ENCODE peak calls at places on chromosomes 11 and 22, in five cellular contexts. One of them, this sample, is unnamed.

GRCh38 chr11:73480677-73481076 is 104.5 kb downstream of the RELT start:
- DNase-seq in fibroblast of lung: peak; percentile 52
- DNase-seq in HT1080: no peak
- DNase-seq in NCI-H226: peak; percentile 25
- DNase-seq in sciatic nerve: no peak
- DNase-seq in this sample: no peak

GRCh38 chr11:15539645-15540044 is 424.9 kb downstream of the INSC start:
- DNase-seq in HT1080: no peak
- DNase-seq in NCI-H226: no peak
- DNase-seq in sciatic nerve: no peak
- DNase-seq in fibroblast of lung: no peak
- DNase-seq in this sample: no peak

GRCh38 chr11:113241190-113242051 is 73.0 kb upstream of the TTC12 start:
- DNase-seq in NCI-H226: no peak
- DNase-seq in HT1080: peak; percentile 91
- DNase-seq in sciatic nerve: no peak
- DNase-seq in fibroblast of lung: peak; percentile 61
- DNase-seq in this sample: no peak

GRCh38 chr11:15006139-15006759 is 34.1 kb upstream of the CALCA start:
- DNase-seq in HT1080: peak; percentile 54
- DNase-seq in fibroblast of lung: peak; percentile 52
- DNase-seq in sciatic nerve: no peak
- DNase-seq in NCI-H226: peak; percentile 14
- DNase-seq in this sample: no peak

GRCh38 chr11:117606211-117606610 is 190.8 kb downstream of the DSCAML1 start:
- DNase-seq in sciatic nerve: peak; percentile 3
- DNase-seq in HT1080: no peak
- DNase-seq in fibroblast of lung: no peak
- DNase-seq in NCI-H226: no peak
- DNase-seq in this sample: no peak

GRCh38 chr22:22721681-22722309 is 77.4 kb downstream of the GGTLC2 start:
- DNase-seq in sciatic nerve: no peak
- DNase-seq in HT1080: peak; percentile 32
- DNase-seq in fibroblast of lung: peak; percentile 84
- DNase-seq in NCI-H226: peak; percentile 50
- DNase-seq in this sample: no peak

GRCh38 chr11:118002010-118002540 is 15.9 kb downstream of the IL10RA start:
- DNase-seq in HT1080: no peak
- DNase-seq in fibroblast of lung: no peak
- DNase-seq in NCI-H226: no peak
- DNase-seq in sciatic nerve: no peak
- DNase-seq in this sample: peak; percentile 26

GRCh38 chr11:69280994-69281393 is 13.0 kb upstream of the MYEOV start:
- DNase-seq in fibroblast of lung: peak; percentile 69
- DNase-seq in NCI-H226: peak; percentile 96
- DNase-seq in sciatic nerve: no peak
- DNase-seq in HT1080: peak; percentile 77
- DNase-seq in this sample: peak; percentile 71

GRCh38 chr11:119421941-119422504 is 949 bp downstream of the THY1 start:
- DNase-seq in HT1080: no peak
- DNase-seq in fibroblast of lung: peak; percentile 42
- DNase-seq in NCI-H226: no peak
- DNase-seq in sciatic nerve: no peak
- DNase-seq in this sample: no peak

GRCh38 chr11:64284962-64285884 is at the start of gene GPR137:
- DNase-seq in NCI-H226: peak; percentile 85
- DNase-seq in fibroblast of lung: peak; percentile 63
- DNase-seq in sciatic nerve: peak; percentile 93
- DNase-seq in HT1080: peak; percentile 69
- DNase-seq in this sample: peak; percentile 92

GRCh38 chr11:110376711-110377324 is 52.9 kb upstream of the FDX1 start:
- DNase-seq in sciatic nerve: peak; percentile 81
- DNase-seq in NCI-H226: peak; percentile 87
- DNase-seq in HT1080: peak; percentile 79
- DNase-seq in fibroblast of lung: peak; percentile 88
- DNase-seq in this sample: no peak

GRCh38 chr11:81000334-81001100 is 1559.7 kb upstream of the TENM4 start:
- DNase-seq in NCI-H226: peak; percentile 52
- DNase-seq in HT1080: no peak
- DNase-seq in fibroblast of lung: no peak
- DNase-seq in sciatic nerve: no peak
- DNase-seq in this sample: no peak

GRCh38 chr11:71310184-71310583 is 57.8 kb upstream of the SHANK2 start:
- DNase-seq in fibroblast of lung: no peak
- DNase-seq in NCI-H226: no peak
- DNase-seq in HT1080: no peak
- DNase-seq in sciatic nerve: no peak
- DNase-seq in this sample: no peak

GRCh38 chr11:120828847-120829246 is 195.1 kb upstream of the TBCEL start:
- DNase-seq in NCI-H226: no peak
- DNase-seq in fibroblast of lung: no peak
- DNase-seq in sciatic nerve: no peak
- DNase-seq in HT1080: no peak
- DNase-seq in this sample: no peak

GRCh38 chr11:86172894-86173293 is 71.7 kb upstream of the EED start:
- DNase-seq in HT1080: peak; percentile 34
- DNase-seq in NCI-H226: peak; percentile 48
- DNase-seq in fibroblast of lung: no peak
- DNase-seq in sciatic nerve: no peak
- DNase-seq in this sample: no peak

GRCh38 chr22:45010532-45010900 is 711 bp upstream of the PHF21B start:
- DNase-seq in HT1080: peak; percentile 17
- DNase-seq in sciatic nerve: no peak
- DNase-seq in NCI-H226: no peak
- DNase-seq in fibroblast of lung: no peak
- DNase-seq in this sample: no peak

GRCh38 chr11:17822021-17822781 is 87.6 kb downstream of the KCNC1 start:
- DNase-seq in HT1080: peak; percentile 13
- DNase-seq in sciatic nerve: no peak
- DNase-seq in fibroblast of lung: peak; percentile 90
- DNase-seq in NCI-H226: no peak
- DNase-seq in this sample: no peak

GRCh38 chr22:50627452-50627913 is 469 bp downstream of the ARSA start:
- DNase-seq in NCI-H226: no peak
- DNase-seq in sciatic nerve: no peak
- DNase-seq in HT1080: no peak
- DNase-seq in fibroblast of lung: no peak
- DNase-seq in this sample: peak; percentile 79

GRCh38 chr22:17549655-17550054 is 13.6 kb upstream of the SLC25A18 start:
- DNase-seq in fibroblast of lung: no peak
- DNase-seq in sciatic nerve: no peak
- DNase-seq in NCI-H226: no peak
- DNase-seq in HT1080: no peak
- DNase-seq in this sample: no peak

GRCh38 chr11:93589347-93589746 is 46.2 kb upstream of the SMCO4 start:
- DNase-seq in HT1080: no peak
- DNase-seq in sciatic nerve: no peak
- DNase-seq in NCI-H226: no peak
- DNase-seq in fibroblast of lung: no peak
- DNase-seq in this sample: no peak

GRCh38 chr11:121478895-121479281 is 26.1 kb upstream of the SORL1-AS1 start:
- DNase-seq in HT1080: no peak
- DNase-seq in sciatic nerve: no peak
- DNase-seq in NCI-H226: no peak
- DNase-seq in fibroblast of lung: no peak
- DNase-seq in this sample: no peak

GRCh38 chr11:100942016-100942415 is 187.6 kb downstream of the PGR start:
- DNase-seq in sciatic nerve: no peak
- DNase-seq in HT1080: no peak
- DNase-seq in NCI-H226: no peak
- DNase-seq in fibroblast of lung: peak; percentile 64
- DNase-seq in this sample: no peak

GRCh38 chr11:1554981-1555712 is 16.9 kb downstream of the DUSP8 start:
- DNase-seq in HT1080: no peak
- DNase-seq in fibroblast of lung: no peak
- DNase-seq in NCI-H226: no peak
- DNase-seq in sciatic nerve: no peak
- DNase-seq in this sample: peak; percentile 57

GRCh38 chr11:1151366-1152315 is 6.1 kb upstream of the MUC5AC start:
- DNase-seq in sciatic nerve: no peak
- DNase-seq in fibroblast of lung: no peak
- DNase-seq in NCI-H226: no peak
- DNase-seq in HT1080: no peak
- DNase-seq in this sample: no peak

GRCh38 chr11:123056835-123057491 is 5.0 kb downstream of the HSPA8 start:
- DNase-seq in NCI-H226: no peak
- DNase-seq in fibroblast of lung: no peak
- DNase-seq in HT1080: no peak
- DNase-seq in sciatic nerve: no peak
- DNase-seq in this sample: no peak

GRCh38 chr11:119236891-119237290 is 30.8 kb downstream of the CBL start:
- DNase-seq in fibroblast of lung: peak; percentile 44
- DNase-seq in sciatic nerve: no peak
- DNase-seq in HT1080: no peak
- DNase-seq in NCI-H226: peak; percentile 77
- DNase-seq in this sample: no peak

GRCh38 chr22:18970180-18970947 is 34.3 kb upstream of the PRODH start:
- DNase-seq in fibroblast of lung: no peak
- DNase-seq in NCI-H226: peak; percentile 10
- DNase-seq in sciatic nerve: no peak
- DNase-seq in HT1080: no peak
- DNase-seq in this sample: no peak

GRCh38 chr22:17400305-17400704 is 31.0 kb downstream of the CECR2 start:
- DNase-seq in sciatic nerve: no peak
- DNase-seq in fibroblast of lung: no peak
- DNase-seq in NCI-H226: no peak
- DNase-seq in HT1080: no peak
- DNase-seq in this sample: no peak

GRCh38 chr11:96254087-96254486 is 88.9 kb downstream of the MAML2 start:
- DNase-seq in NCI-H226: peak; percentile 29
- DNase-seq in sciatic nerve: no peak
- DNase-seq in HT1080: peak; percentile 95
- DNase-seq in fibroblast of lung: no peak
- DNase-seq in this sample: no peak

GRCh38 chr22:37742374-37743092 is 45.7 kb downstream of the TRIOBP start:
- DNase-seq in NCI-H226: peak; percentile 82
- DNase-seq in HT1080: peak; percentile 94
- DNase-seq in fibroblast of lung: peak; percentile 87
- DNase-seq in sciatic nerve: no peak
- DNase-seq in this sample: no peak

GRCh38 chr11:22787565-22788162 is 41.9 kb downstream of the SVIP start:
- DNase-seq in HT1080: peak; percentile 36
- DNase-seq in NCI-H226: peak; percentile 1
- DNase-seq in fibroblast of lung: peak; percentile 53
- DNase-seq in sciatic nerve: no peak
- DNase-seq in this sample: no peak

GRCh38 chr11:132904566-132904965 is 627.7 kb downstream of the OPCML start:
- DNase-seq in HT1080: no peak
- DNase-seq in sciatic nerve: no peak
- DNase-seq in fibroblast of lung: no peak
- DNase-seq in NCI-H226: no peak
- DNase-seq in this sample: no peak

GRCh38 chr11:2178906-2179494 is 7.4 kb upstream of the TH start:
- DNase-seq in HT1080: peak; percentile 82
- DNase-seq in NCI-H226: peak; percentile 80
- DNase-seq in fibroblast of lung: peak; percentile 53
- DNase-seq in sciatic nerve: no peak
- DNase-seq in this sample: no peak

This sample was measured in suprapubic skin.